ENCODE peak calls at places on chromosomes 12 and 14, in six cellular contexts. Z, Y, F, N, J and V are unnamed samples.

GRCh38 chr14:51430600-51430999 is 190.6 kb downstream of the TMX1 start:
- DNase-seq in Z (no peak), Y (no peak), F (peak), N (no peak), J (no peak), V (no peak)

GRCh38 chr12:3117628-3118027 is 40.4 kb downstream of the TSPAN9 start:
- DNase-seq in Z (peak), Y (no peak), F (no peak), N (no peak), J (no peak), V (no peak)

GRCh38 chr12:53224268-53224896 is 7.6 kb downstream of the RARG start:
- DNase-seq in Z (no peak), Y (peak), F (peak), N (no peak), J (peak), V (no peak)

GRCh38 chr14:77052281-77053044 is 24.0 kb upstream of the IRF2BPL start:
- DNase-seq in Z (no peak), Y (peak), F (peak), N (no peak), J (no peak), V (no peak)

GRCh38 chr12:99915251-99916082 is 69.3 kb downstream of the ANKS1B start:
- DNase-seq in Z (peak), Y (no peak), F (no peak), N (no peak), J (peak), V (no peak)

GRCh38 chr14:87748558-87748957 is 244.4 kb downstream of the GALC start:
- DNase-seq in Z (no peak), Y (no peak), F (no peak), N (no peak), J (no peak), V (no peak)

GRCh38 chr12:118034429-118035193 is 18.1 kb downstream of the RFC5 start:
- DNase-seq in Z (peak), Y (peak), F (no peak), N (no peak), J (peak), V (no peak)

GRCh38 chr12:107515446-107515958 is 170.1 kb upstream of the PWP1 start:
- DNase-seq in Z (peak), Y (no peak), F (peak), N (peak), J (peak), V (peak)

GRCh38 chr12:48305190-48305589 is 45.5 kb downstream of the ZNF641 start:
- DNase-seq in Z (no peak), Y (no peak), F (no peak), N (no peak), J (no peak), V (no peak)

GRCh38 chr14:50059773-50060629 is 56.4 kb downstream of the VCPKMT start:
- DNase-seq in Z (no peak), Y (no peak), F (no peak), N (no peak), J (no peak), V (no peak)

GRCh38 chr14:50061664-50062437 is 54.5 kb downstream of the VCPKMT start:
- DNase-seq in Z (peak), Y (no peak), F (no peak), N (no peak), J (no peak), V (no peak)

GRCh38 chr14:50062438-50063039 is 53.8 kb downstream of the VCPKMT start:
- DNase-seq in Z (peak), Y (no peak), F (no peak), N (no peak), J (peak), V (no peak)

GRCh38 chr14:50063876-50064420 is 52.4 kb downstream of the VCPKMT start:
- DNase-seq in Z (no peak), Y (no peak), F (no peak), N (no peak), J (no peak), V (no peak)

GRCh38 chr14:50060871-50061663 is 55.3 kb downstream of the VCPKMT start:
- DNase-seq in Z (peak), Y (peak), F (peak), N (peak), J (peak), V (peak)
- H3K4me3 ChIP-seq in Z (no peak), Y (no peak), F (peak), N (no peak), J (no peak), V (no peak)

GRCh38 chr14:60251877-60252276 is 2.9 kb downstream of the PPM1A start:
- DNase-seq in Z (no peak), Y (no peak), F (no peak), N (no peak), J (no peak), V (no peak)

GRCh38 chr14:60252630-60253029 is 3.6 kb downstream of the PPM1A start:
- DNase-seq in Z (no peak), Y (no peak), F (no peak), N (no peak), J (no peak), V (no peak)

GRCh38 chr14:60248697-60249314 is at the start of gene PPM1A:
- DNase-seq in Z (peak), Y (peak), F (peak), N (peak), J (peak), V (peak)

GRCh38 chr14:60249321-60250251 is 565 bp downstream of the PPM1A start:
- DNase-seq in Z (peak), Y (peak), F (peak), N (peak), J (peak), V (peak)

GRCh38 chr14:60250318-60251035 is 1.5 kb downstream of the PPM1A start:
- DNase-seq in Z (peak), Y (no peak), F (no peak), N (no peak), J (peak), V (no peak)
- TF ChIP-seq POLR2A in Z (no peak), Y (no peak), F (no peak), N (no peak), J (no peak), V (no peak)

DNA sequence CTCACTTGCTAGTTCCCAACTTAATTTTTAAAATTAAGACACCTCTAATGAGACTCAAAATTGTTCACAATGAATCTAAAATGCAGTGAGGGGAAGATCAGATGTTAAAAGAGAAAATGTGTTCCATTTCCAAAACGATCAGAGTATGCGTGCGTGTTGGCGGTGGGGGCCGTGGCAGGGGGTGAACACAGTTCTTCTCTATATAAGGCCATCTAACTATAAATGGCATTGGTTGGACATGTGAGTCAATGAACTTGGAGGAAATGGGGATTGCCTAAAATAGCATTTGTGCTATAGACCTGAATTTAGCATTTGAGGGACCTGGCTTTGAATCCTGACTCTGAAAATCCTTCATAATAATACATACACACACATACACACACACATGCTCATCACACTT is 149.4 kb downstream of the FOXN3 start:
- DNase-seq in Z (no peak), Y (no peak), F (no peak), N (no peak), J (no peak), V (peak)
- TF ChIP-seq CTCF in Z (no peak), Y (no peak), F (no peak), N (no peak), J (no peak), V (no peak)

GRCh38 chr12:50538178-50538577 is 33.4 kb downstream of the DIP2B start:
- DNase-seq in Z (no peak), Y (no peak), F (no peak), N (no peak), J (no peak), V (no peak)

GRCh38 chr12:50533203-50533584 is 28.4 kb downstream of the DIP2B start:
- DNase-seq in Z (no peak), Y (no peak), F (no peak), N (no peak), J (peak), V (no peak)

GRCh38 chr12:50537538-50537919 is 32.7 kb downstream of the DIP2B start:
- DNase-seq in Z (peak), Y (no peak), F (no peak), N (no peak), J (peak), V (no peak)

GRCh38 chr12:50533971-50534370 is 29.2 kb downstream of the DIP2B start:
- DNase-seq in Z (no peak), Y (no peak), F (no peak), N (no peak), J (no peak), V (no peak)

GRCh38 chr12:50536831-50537537 is 32.2 kb downstream of the DIP2B start:
- DNase-seq in Z (no peak), Y (no peak), F (no peak), N (no peak), J (no peak), V (no peak)
- H3K4me3 ChIP-seq in Z (no peak), Y (no peak), F (no peak), N (no peak), J (no peak), V (no peak)

DNA sequence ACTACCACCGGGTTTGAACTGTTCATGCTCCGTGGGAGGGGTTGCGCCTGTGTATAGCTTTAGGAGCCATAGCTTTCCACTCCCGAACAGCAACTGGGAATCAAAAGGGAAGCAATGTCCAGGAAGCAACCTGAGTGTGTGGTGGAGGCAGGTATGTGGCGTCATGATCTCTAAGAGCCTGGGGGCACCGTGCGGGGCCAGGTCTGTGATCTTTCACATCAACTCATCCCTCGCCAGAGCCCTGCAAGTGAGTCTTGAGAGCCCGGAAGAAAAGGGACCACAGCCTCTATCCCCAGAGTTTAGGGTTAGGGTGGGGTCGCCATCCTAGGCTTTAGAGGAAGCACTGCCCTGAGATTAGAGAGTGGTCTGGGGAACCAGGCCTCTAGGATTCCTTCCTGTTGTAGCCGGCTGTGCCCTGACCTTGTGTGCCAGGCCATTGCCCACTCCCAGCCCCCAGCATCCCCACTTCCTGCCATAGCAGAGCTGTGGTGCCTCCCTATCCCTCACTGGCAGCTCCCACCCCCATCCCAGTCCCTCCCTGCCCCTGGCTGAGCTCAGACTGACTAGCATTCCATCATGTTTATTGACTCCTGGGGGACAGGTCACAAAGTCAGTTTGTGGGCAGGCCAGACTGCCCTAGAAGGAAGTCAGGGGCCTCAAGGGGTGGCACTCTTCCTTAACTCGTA is 733 bp upstream of the ADCY4 start:
- DNase-seq in Z (no peak), Y (no peak), F (no peak), N (no peak), J (no peak), V (peak)
- TF ChIP-seq POLR2A in Z (no peak), Y (no peak), F (no peak), N (no peak), J (no peak), V (no peak)

GRCh38 chr12:70040141-70040540 is 203.1 kb upstream of the CNOT2 start:
- DNase-seq in Z (peak), Y (no peak), F (no peak), N (no peak), J (no peak), V (no peak)
- TF ChIP-seq CTCF in Z (peak), Y (no peak), F (no peak), N (no peak), J (no peak), V (no peak)

GRCh38 chr12:63075376-63076000 is 75.5 kb downstream of the AVPR1A start:
- DNase-seq in Z (no peak), Y (no peak), F (no peak), N (no peak), J (no peak), V (no peak)
- H3K4me3 ChIP-seq in Z (no peak), Y (no peak), F (no peak), N (no peak), J (no peak), V (no peak)

GRCh38 chr14:102901633-102902032 is 20.8 kb upstream of the AMN start:
- DNase-seq in Z (no peak), Y (no peak), F (no peak), N (no peak), J (no peak), V (no peak)
- TF ChIP-seq POLR2A in Z (no peak), Y (no peak), F (no peak), N (no peak), J (no peak), V (no peak)

GRCh38 chr14:79583738-79584405 is 627.4 kb downstream of the DIO2 start:
- DNase-seq in Z (peak), Y (no peak), F (no peak), N (no peak), J (peak), V (no peak)
- TF ChIP-seq CTCF in Z (no peak), Y (no peak), F (no peak), N (no peak), J (no peak), V (no peak)